ENCODE peak calls at places on chromosomes 12 and 14, in eight cellular contexts. I is NB4, N is midbrain, M is T-helper 2 cell, L is Right ventricle myocardium superior, W is Calu3, H is omental fat pad, U is C1 segment of cervical spinal cord. V is an unnamed sample.

GRCh38 chr12:82963961-82964360 is 277.3 kb downstream of the TMTC2 start:
- DNase-seq in W (no peak), U (no peak), M (no peak), L (no peak), H (no peak), I (peak; percentile 29), N (no peak), V (no peak)

GRCh38 chr12:78390920-78391319 is 473.7 kb upstream of the SYT1 start:
- DNase-seq in N (no peak), I (no peak), W (no peak), L (no peak), U (no peak), H (no peak), M (no peak), V (no peak)

GRCh38 chr14:54374117-54374884 is 22.5 kb upstream of the CDKN3 start:
- DNase-seq in N (no peak), M (no peak), W (no peak), H (no peak), I (no peak), U (no peak), L (no peak), V (no peak)

GRCh38 chr12:9036227-9036626 is 46.9 kb downstream of the KLRG1 start:
- DNase-seq in H (no peak), I (no peak), N (no peak), W (no peak), U (no peak), L (no peak), M (no peak), V (no peak)

GRCh38 chr12:56873382-56873781 is 60.8 kb downstream of the SDR9C7 start:
- DNase-seq in N (no peak), U (no peak), H (no peak), I (no peak), W (no peak), M (no peak), L (no peak), V (no peak)

GRCh38 chr14:73344304-73344703 is 107.0 kb downstream of the PAPLN start:
- DNase-seq in U (no peak), L (no peak), M (no peak), N (no peak), W (no peak), I (no peak), H (no peak), V (no peak)

GRCh38 chr12:122190842-122191668 is 8.1 kb downstream of the LRRC43 start:
- DNase-seq in W (peak; percentile 86), N (no peak), I (peak; percentile 82), U (no peak), L (peak; percentile 66), H (no peak), M (peak; percentile 45), V (peak; percentile 59)

GRCh38 chr12:42477931-42478330 is 111.6 kb downstream of the PRICKLE1 start:
- DNase-seq in M (no peak), L (no peak), I (no peak), U (no peak), W (no peak), H (no peak), N (no peak), V (peak; percentile 26)

GRCh38 chr14:74221741-74222140 is 17.5 kb upstream of the VSX2 start:
- DNase-seq in I (no peak), N (no peak), M (no peak), U (no peak), W (no peak), L (no peak), H (no peak), V (no peak)

GRCh38 chr12:105864916-105865315 is 273.8 kb downstream of the NUAK1 start:
- DNase-seq in L (no peak), H (no peak), N (no peak), W (no peak), U (no peak), M (no peak), I (no peak), V (no peak)

GRCh38 chr12:24948452-24948815 is 467 bp downstream of the BCAT1 start:
- DNase-seq in L (no peak), N (no peak), I (peak; percentile 76), U (no peak), M (no peak), W (no peak), H (no peak), V (peak; percentile 62)

GRCh38 chr12:21561158-21561557 is 35.1 kb downstream of the SPX start:
- DNase-seq in I (no peak), W (no peak), H (no peak), L (no peak), U (no peak), M (no peak), N (no peak), V (no peak)

GRCh38 chr14:65210118-65210826 is 108.0 kb upstream of the MAX start:
- DNase-seq in W (no peak), I (peak; percentile 92), L (no peak), N (peak; percentile 41), U (no peak), H (no peak), M (no peak), V (no peak)

GRCh38 chr12:21456291-21456780 is 18.9 kb downstream of the PYROXD1 start:
- DNase-seq in W (no peak), H (no peak), U (no peak), N (no peak), M (no peak), L (no peak), I (peak; percentile 90), V (no peak)

GRCh38 chr12:26369588-26369987 is 174.2 kb downstream of the SSPN start:
- DNase-seq in M (no peak), N (peak; percentile 23), L (no peak), H (no peak), W (no peak), U (no peak), I (peak; percentile 64), V (peak; percentile 66)

GRCh38 chr12:63844391-63845341 is at the start of gene SRGAP1:
- DNase-seq in I (peak; percentile 60), L (peak; percentile 84), U (no peak), W (peak; percentile 61), N (peak; percentile 59), M (no peak), H (peak; percentile 27), V (peak; percentile 58)

GRCh38 chr12:101599311-101599710 is 4.5 kb downstream of the MYBPC1 start:
- DNase-seq in N (no peak), W (no peak), I (no peak), U (no peak), L (no peak), M (no peak), H (no peak), V (no peak)

GRCh38 chr14:53564870-53565269 is 391.8 kb downstream of the BMP4 start:
- DNase-seq in N (no peak), U (no peak), W (no peak), M (no peak), I (no peak), L (no peak), H (no peak), V (no peak)

GRCh38 chr12:128817115-128818015 is 6.4 kb downstream of the SLC15A4 start:
- DNase-seq in I (no peak), M (no peak), U (no peak), L (peak; percentile 77), W (peak; percentile 54), N (peak; percentile 50), H (no peak), V (peak; percentile 63)

GRCh38 chr14:64758711-64759554 is 54.7 kb downstream of the PLEKHG3 start:
- DNase-seq in H (no peak), U (no peak), I (no peak), W (peak; percentile 46), L (no peak), M (no peak), N (no peak), V (peak; percentile 70)

GRCh38 chr12:53325539-53326061 is 4.2 kb upstream of the AAAS start:
- DNase-seq in M (peak; percentile 11), N (peak; percentile 87), U (no peak), H (no peak), I (peak; percentile 49), W (peak; percentile 31), L (peak; percentile 58), V (no peak)

V was measured in SJSA1.